ENCODE peak calls at places on chromosomes 11 and 22, in seven cellular contexts. R is GM23338, U is Panc1, H is HepG2, Y is GM12878, S is HCT116, C is upper lobe of left lung. G is an unnamed sample.

GRCh38 chr11:94805994-94806393 is 37.8 kb downstream of the AMOTL1 start:
- ATAC-seq in H (no peak), U (no peak), S (no peak), C (no peak), Y (no peak), R (no peak), G (no peak)

GRCh38 chr11:12223771-12224536 is 113.6 kb downstream of the MICAL2 start:
- ATAC-seq in H (peak; percentile 20), S (no peak), C (peak; percentile 80), U (peak; percentile 44), R (no peak), Y (no peak), G (no peak)

GRCh38 chr11:13868710-13869403 is 93.7 kb upstream of the SPON1 start:
- ATAC-seq in U (no peak), Y (no peak), R (no peak), S (peak; percentile 39), C (no peak), H (no peak), G (no peak)

GRCh38 chr22:42338502-42338901 is 68.0 kb upstream of the TCF20 start:
- ATAC-seq in C (no peak), Y (no peak), H (no peak), U (no peak), S (no peak), R (no peak), G (no peak)

GRCh38 chr11:95255523-95256165 is 24.6 kb upstream of the SESN3 start:
- ATAC-seq in C (no peak), Y (no peak), R (peak; percentile 74), U (no peak), S (no peak), H (no peak), G (no peak)

GRCh38 chr11:6377902-6378694 is 12.2 kb upstream of the SMPD1 start:
- ATAC-seq in S (no peak), H (no peak), Y (peak; percentile 51), C (no peak), U (no peak), R (no peak), G (no peak)

GRCh38 chr22:34842630-34843029 is 223.3 kb upstream of the ISX start:
- ATAC-seq in S (no peak), H (no peak), U (no peak), R (peak; percentile 17), Y (no peak), C (no peak), G (no peak)

GRCh38 chr11:75280770-75281468 is 40.3 kb downstream of the TPBGL start:
- ATAC-seq in H (peak; percentile 10), R (no peak), C (no peak), S (no peak), Y (no peak), U (peak; percentile 29), G (no peak)

GRCh38 chr11:127818625-127819024 is 768.7 kb downstream of the ETS1 start:
- ATAC-seq in S (no peak), C (no peak), H (no peak), Y (no peak), U (no peak), R (no peak), G (no peak)

GRCh38 chr11:117877120-117877784 is 794 bp upstream of the FXYD6 start:
- ATAC-seq in Y (no peak), S (peak; percentile 70), H (no peak), R (peak; percentile 33), C (no peak), U (no peak), G (no peak)

GRCh38 chr22:25202290-25202921 is 2.7 kb downstream of the CRYBB3 start:
- ATAC-seq in U (peak; percentile 80), R (peak; percentile 94), S (peak; percentile 95), H (peak; percentile 80), C (peak; percentile 57), Y (peak; percentile 92), G (peak; percentile 63)

GRCh38 chr22:34111210-34111824 is 191.0 kb upstream of the LARGE1 start:
- ATAC-seq in C (no peak), H (peak; percentile 89), S (no peak), R (peak; percentile 96), Y (peak; percentile 75), U (no peak), G (peak; percentile 48)

GRCh38 chr11:64848779-64849599 is 4.5 kb upstream of the CDC42BPG start:
- ATAC-seq in Y (peak; percentile 1), R (peak; percentile 26), U (no peak), C (no peak), H (peak; percentile 38), S (no peak), G (no peak)

GRCh38 chr22:39234867-39235687 is 9.7 kb downstream of the PDGFB start:
- ATAC-seq in C (peak; percentile 26), S (peak; percentile 59), U (peak; percentile 27), Y (no peak), H (no peak), R (no peak), G (peak; percentile 35)

GRCh38 chr11:86719781-86720463 is 47.5 kb upstream of the ME3 start:
- ATAC-seq in S (peak; percentile 57), C (no peak), H (no peak), R (no peak), U (peak; percentile 70), Y (no peak), G (no peak)

GRCh38 chr11:71145988-71146824 is 106.2 kb downstream of the SHANK2 start:
- ATAC-seq in C (peak; percentile 6), H (no peak), U (no peak), R (peak; percentile 82), S (peak; percentile 55), Y (no peak), G (no peak)

GRCh38 chr22:25013634-25014033 is 61.1 kb downstream of the KIAA1671 start:
- ATAC-seq in C (peak; percentile 36), U (peak; percentile 51), S (no peak), R (no peak), H (no peak), Y (no peak), G (peak; percentile 62)

DNA sequence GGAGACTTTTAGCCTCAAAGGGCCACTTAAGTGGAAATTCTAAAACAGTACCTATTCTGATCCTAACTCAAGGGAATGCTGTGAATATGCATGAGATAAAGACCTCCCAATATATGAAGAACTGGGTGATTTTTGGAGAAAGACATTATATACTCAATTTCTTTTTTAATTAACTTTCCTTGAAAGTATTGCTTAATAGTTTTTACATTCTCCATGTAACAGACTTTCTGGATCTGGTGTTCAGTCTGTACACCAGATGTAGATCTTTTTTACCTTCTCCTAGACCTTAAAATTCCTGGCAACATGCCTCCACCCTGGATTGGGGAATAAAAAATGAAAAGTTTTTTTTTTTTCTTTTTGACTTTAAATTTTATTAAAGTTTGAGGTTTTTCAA is 777 bp downstream of the NNMT start:
- ATAC-seq in U (no peak), Y (no peak), H (no peak), R (no peak), C (no peak), S (no peak), G (no peak)
- H3K4me3 ChIP-seq in U (peak overlapping the region; percentile 23), Y (no peak overlapping the region), H (no peak overlapping the region), R (no peak overlapping the region), C (no peak overlapping the region), S (no peak overlapping the region), G (peak overlapping the region; percentile 49)

DNA sequence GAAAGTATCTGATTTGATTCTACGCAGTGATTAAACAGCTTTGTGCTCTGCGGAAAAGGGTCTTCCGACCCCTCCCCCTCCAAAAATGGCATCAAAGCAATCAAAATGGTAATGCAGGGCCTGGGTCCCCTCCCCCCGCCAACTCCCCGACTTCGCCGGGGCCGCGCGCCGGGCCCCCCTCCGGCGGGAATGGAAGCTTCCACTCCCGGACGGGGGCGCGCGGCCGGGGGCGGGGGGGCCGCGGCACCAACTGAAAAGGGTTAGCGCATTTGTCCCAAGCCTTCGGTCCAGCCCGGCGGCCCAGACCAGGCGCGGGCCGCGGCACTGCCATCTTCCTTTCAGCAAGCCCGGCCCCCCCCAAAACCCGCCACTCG is 2.9 kb downstream of the PHF21B start:
- ATAC-seq in Y (no peak), U (no peak), C (no peak), R (peak; percentile 28), S (no peak), H (no peak), G (peak; percentile 69)
- TF ChIP-seq POLR2AphosphoS5 in Y (no peak), U (no peak), C (no peak), R (no peak), S (no peak), H (no peak), G (no peak)

DNA sequence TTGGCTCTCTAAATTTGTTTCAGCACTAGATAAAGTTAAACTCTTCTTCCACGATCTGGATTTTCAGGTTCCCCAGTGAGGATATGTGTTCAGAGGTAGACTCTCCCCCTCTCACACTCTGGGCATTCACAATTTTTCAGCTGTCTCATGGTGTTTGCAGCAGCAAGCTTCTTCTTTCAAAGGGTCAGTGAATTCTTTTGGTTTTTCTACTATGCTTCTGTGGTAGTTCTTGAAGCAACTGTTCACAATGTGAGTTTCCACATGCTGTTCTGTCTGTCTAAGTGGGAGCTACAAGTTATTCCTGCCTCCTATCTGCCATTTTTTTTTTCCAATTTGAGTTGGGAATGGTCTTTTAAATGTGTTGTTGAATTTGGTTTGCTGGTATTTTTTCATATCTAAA is 25.4 kb downstream of the CNTF start:
- ATAC-seq in H (no peak), Y (peak; percentile 49), C (no peak), U (no peak), R (no peak), S (no peak), G (no peak)
- H3K4me3 ChIP-seq in H (no peak overlapping the region), Y (no peak overlapping the region), C (no peak overlapping the region), U (no peak overlapping the region), R (no peak overlapping the region), S (no peak overlapping the region), G (no peak overlapping the region)

GRCh38 chr11:34707462-34707840 is 86.6 kb downstream of the EHF start:
- ATAC-seq in Y (no peak), S (no peak), H (no peak), C (no peak), U (no peak), R (no peak), G (no peak)
- TF ChIP-seq POLR2AphosphoS5 in Y (no peak), S (no peak), H (no peak), C (no peak), U (no peak), R (no peak), G (no peak)

GRCh38 chr22:20957118-20957690 is 9.9 kb upstream of the AIFM3 start:
- ATAC-seq in U (peak; percentile 56), H (peak; percentile 61), Y (peak; percentile 44), S (peak; percentile 57), R (peak; percentile 71), C (peak; percentile 64), G (peak; percentile 27)

GRCh38 chr22:20953668-20954500 is 13.2 kb upstream of the AIFM3 start:
- ATAC-seq in H (no peak), S (no peak), U (no peak), C (no peak), Y (no peak), R (no peak), G (peak; percentile 70)

GRCh38 chr22:20955548-20955947 is 11.5 kb upstream of the AIFM3 start:
- ATAC-seq in H (no peak), U (no peak), Y (no peak), S (no peak), R (no peak), C (no peak), G (no peak)

GRCh38 chr22:20957691-20958440 is 9.2 kb upstream of the AIFM3 start:
- ATAC-seq in R (peak; percentile 81), U (peak; percentile 84), S (peak; percentile 66), Y (peak; percentile 83), H (peak; percentile 65), C (peak; percentile 82), G (peak; percentile 49)

GRCh38 chr22:20956258-20957117 is 10.6 kb upstream of the AIFM3 start:
- ATAC-seq in C (peak; percentile 16), R (peak; percentile 60), Y (peak; percentile 47), S (peak; percentile 62), U (peak; percentile 46), H (peak; percentile 50), G (no peak)
- H3K4me3 ChIP-seq in C (peak overlapping the region; percentile 49), R (peak overlapping the region; percentile 79), Y (peak overlapping the region; percentile 75), S (peak overlapping the region; percentile 98), U (peak overlapping the region; percentile 67), H (peak overlapping the region; percentile 97), G (peak overlapping the region; percentile 49)